ENCODE peak calls at places on chromosomes 5 and 9, in six cellular contexts. One of them, this sample, is unnamed.

GRCh38 chr5:903756-904096 is 11.0 kb downstream of the TRIP13 start:
- DNase-seq in HCT116: no peak
- DNase-seq in NT2/D1: no peak
- DNase-seq in K562: no peak
- DNase-seq in GM12878: no peak
- DNase-seq in HepG2: no peak
- DNase-seq in this sample: no peak

GRCh38 chr5:111829701-111830100 is 72.7 kb upstream of the NREP start:
- DNase-seq in HCT116: no peak
- DNase-seq in NT2/D1: no peak
- DNase-seq in K562: no peak
- DNase-seq in GM12878: no peak
- DNase-seq in HepG2: no peak
- DNase-seq in this sample: no peak

GRCh38 chr9:129686736-129687135 is 21.3 kb downstream of the PRRX2 start:
- DNase-seq in HCT116: no peak
- DNase-seq in NT2/D1: no peak
- DNase-seq in K562: no peak
- DNase-seq in GM12878: no peak
- DNase-seq in HepG2: no peak
- DNase-seq in this sample: no peak

GRCh38 chr5:179964015-179964414 is 56.3 kb upstream of the TBC1D9B start:
- DNase-seq in HCT116: no peak
- DNase-seq in NT2/D1: no peak
- DNase-seq in K562: no peak
- DNase-seq in GM12878: no peak
- DNase-seq in HepG2: no peak
- DNase-seq in this sample: no peak

GRCh38 chr5:75672616-75673015 is 44.6 kb downstream of the POC5 start:
- DNase-seq in HCT116: no peak
- DNase-seq in NT2/D1: no peak
- DNase-seq in K562: no peak
- DNase-seq in GM12878: no peak
- DNase-seq in HepG2: no peak
- DNase-seq in this sample: no peak

GRCh38 chr9:15086096-15087030 is 176.1 kb upstream of the FREM1 start:
- DNase-seq in HCT116: no peak
- DNase-seq in NT2/D1: no peak
- DNase-seq in K562: no peak
- DNase-seq in GM12878: no peak
- DNase-seq in HepG2: no peak
- DNase-seq in this sample: no peak

GRCh38 chr5:15821506-15821905 is 321.5 kb downstream of the FBXL7 start:
- DNase-seq in HCT116: no peak
- DNase-seq in NT2/D1: no peak
- DNase-seq in K562: no peak
- DNase-seq in GM12878: no peak
- DNase-seq in HepG2: no peak
- DNase-seq in this sample: no peak

GRCh38 chr5:115703514-115703913 is 77.7 kb upstream of the TMED7 start:
- DNase-seq in HCT116: no peak
- DNase-seq in NT2/D1: no peak
- DNase-seq in K562: no peak
- DNase-seq in GM12878: no peak
- DNase-seq in HepG2: no peak
- DNase-seq in this sample: no peak

GRCh38 chr5:85132269-85132668 is 747.6 kb upstream of the EDIL3 start:
- DNase-seq in HCT116: no peak
- DNase-seq in NT2/D1: no peak
- DNase-seq in K562: no peak
- DNase-seq in GM12878: no peak
- DNase-seq in HepG2: no peak
- DNase-seq in this sample: no peak

GRCh38 chr5:87997662-87998061 is 271.0 kb downstream of the TMEM161B start:
- DNase-seq in HCT116: no peak
- DNase-seq in NT2/D1: no peak
- DNase-seq in K562: no peak
- DNase-seq in GM12878: no peak
- DNase-seq in HepG2: peak; percentile 59
- DNase-seq in this sample: no peak

GRCh38 chr9:136080716-136081112 is 14.4 kb downstream of the NACC2 start:
- DNase-seq in HCT116: no peak
- DNase-seq in NT2/D1: no peak
- DNase-seq in K562: no peak
- DNase-seq in GM12878: no peak
- DNase-seq in HepG2: no peak
- DNase-seq in this sample: no peak

GRCh38 chr5:178279723-178280438 is 47.3 kb upstream of the PHYKPL start:
- DNase-seq in HCT116: peak; percentile 49
- DNase-seq in NT2/D1: peak; percentile 62
- DNase-seq in K562: peak; percentile 85
- DNase-seq in GM12878: no peak
- DNase-seq in HepG2: peak; percentile 59
- DNase-seq in this sample: peak; percentile 98

GRCh38 chr5:25862276-25862675 is 1176.1 kb downstream of the CDH9 start:
- DNase-seq in HCT116: no peak
- DNase-seq in NT2/D1: no peak
- DNase-seq in K562: peak; percentile 3
- DNase-seq in GM12878: no peak
- DNase-seq in HepG2: no peak
- DNase-seq in this sample: no peak

GRCh38 chr5:43484049-43484849 is 584 bp upstream of the TMEM267 start:
- DNase-seq in HCT116: peak; percentile 51
- DNase-seq in NT2/D1: peak; percentile 57
- DNase-seq in K562: peak; percentile 95
- DNase-seq in GM12878: peak; percentile 60
- DNase-seq in HepG2: peak; percentile 69
- DNase-seq in this sample: peak; percentile 47

GRCh38 chr5:86797677-86798076 is 179.9 kb downstream of the COX7C start:
- DNase-seq in HCT116: no peak
- DNase-seq in NT2/D1: peak; percentile 11
- DNase-seq in K562: no peak
- DNase-seq in GM12878: no peak
- DNase-seq in HepG2: no peak
- DNase-seq in this sample: no peak

GRCh38 chr5:36724429-36725332 is 118.3 kb downstream of the SLC1A3 start:
- DNase-seq in HCT116: no peak
- DNase-seq in NT2/D1: no peak
- DNase-seq in K562: peak; percentile 48
- DNase-seq in GM12878: peak; percentile 94
- DNase-seq in HepG2: no peak
- DNase-seq in this sample: no peak

GRCh38 chr5:139667730-139668063 is 19.5 kb downstream of the CXXC5 start:
- DNase-seq in HCT116: no peak
- DNase-seq in NT2/D1: no peak
- DNase-seq in K562: no peak
- DNase-seq in GM12878: no peak
- DNase-seq in HepG2: no peak
- DNase-seq in this sample: no peak

GRCh38 chr9:126860757-126861466 is 473 bp downstream of the ZBTB34 start:
- DNase-seq in HCT116: no peak
- DNase-seq in NT2/D1: no peak
- DNase-seq in K562: peak; percentile 49
- DNase-seq in GM12878: no peak
- DNase-seq in HepG2: no peak
- DNase-seq in this sample: no peak

GRCh38 chr9:33024966-33025571 is at the start of gene DNAJA1:
- DNase-seq in HCT116: peak; percentile 82
- DNase-seq in NT2/D1: peak; percentile 90
- DNase-seq in K562: peak; percentile 93
- DNase-seq in GM12878: peak; percentile 57
- DNase-seq in HepG2: peak; percentile 82
- DNase-seq in this sample: peak; percentile 60

GRCh38 chr9:16267336-16268036 is 603.0 kb downstream of the BNC2 start:
- DNase-seq in HCT116: no peak
- DNase-seq in NT2/D1: no peak
- DNase-seq in K562: no peak
- DNase-seq in GM12878: no peak
- DNase-seq in HepG2: peak; percentile 53
- DNase-seq in this sample: no peak

GRCh38 chr9:23702311-23702922 is 123.6 kb downstream of the ELAVL2 start:
- DNase-seq in HCT116: no peak
- DNase-seq in NT2/D1: no peak
- DNase-seq in K562: no peak
- DNase-seq in GM12878: no peak
- DNase-seq in HepG2: no peak
- DNase-seq in this sample: no peak

GRCh38 chr5:34543687-34544086 is 112.4 kb upstream of the RAI14 start:
- DNase-seq in HCT116: no peak
- DNase-seq in NT2/D1: no peak
- DNase-seq in K562: no peak
- DNase-seq in GM12878: no peak
- DNase-seq in HepG2: no peak
- DNase-seq in this sample: no peak

GRCh38 chr5:177309351-177310191 is 2.1 kb downstream of the MXD3 start:
- DNase-seq in HCT116: peak; percentile 81
- DNase-seq in NT2/D1: peak; percentile 57
- DNase-seq in K562: peak; percentile 90
- DNase-seq in GM12878: no peak
- DNase-seq in HepG2: peak; percentile 79
- DNase-seq in this sample: peak; percentile 90

GRCh38 chr5:134878403-134878802 is 4.2 kb downstream of the TXNDC15 start:
- DNase-seq in HCT116: no peak
- DNase-seq in NT2/D1: no peak
- DNase-seq in K562: no peak
- DNase-seq in GM12878: no peak
- DNase-seq in HepG2: no peak
- DNase-seq in this sample: no peak

GRCh38 chr9:88767504-88767790 is 223.8 kb upstream of the S1PR3 start:
- DNase-seq in HCT116: no peak
- DNase-seq in NT2/D1: no peak
- DNase-seq in K562: no peak
- DNase-seq in GM12878: no peak
- DNase-seq in HepG2: no peak
- DNase-seq in this sample: no peak

GRCh38 chr9:14910178-14910805 is at the start of gene FREM1:
- DNase-seq in HCT116: no peak
- DNase-seq in NT2/D1: peak; percentile 46
- DNase-seq in K562: peak; percentile 22
- DNase-seq in GM12878: no peak
- DNase-seq in HepG2: peak; percentile 55
- DNase-seq in this sample: peak; percentile 69

GRCh38 chr5:39092581-39093350 is 18.6 kb upstream of the RICTOR start:
- DNase-seq in HCT116: peak; percentile 41
- DNase-seq in NT2/D1: no peak
- DNase-seq in K562: no peak
- DNase-seq in GM12878: no peak
- DNase-seq in HepG2: no peak
- DNase-seq in this sample: no peak

GRCh38 chr5:7754997-7755596 is 95.8 kb downstream of the CFAP90 start:
- DNase-seq in HCT116: peak; percentile 41
- DNase-seq in NT2/D1: peak; percentile 42
- DNase-seq in K562: peak; percentile 78
- DNase-seq in GM12878: no peak
- DNase-seq in HepG2: peak; percentile 11
- DNase-seq in this sample: peak; percentile 56
- TF ChIP-seq ZNF274 in HCT116: no peak
- TF ChIP-seq ZNF274 in NT2/D1: no peak
- TF ChIP-seq ZNF274 in K562: no peak
- TF ChIP-seq ZNF274 in GM12878: no peak
- TF ChIP-seq ZNF274 in HepG2: no peak
- TF ChIP-seq ZNF274 in this sample: no peak

GRCh38 chr5:96691503-96692303 is 29.5 kb downstream of the CAST start:
- DNase-seq in HCT116: no peak
- DNase-seq in NT2/D1: no peak
- DNase-seq in K562: no peak
- DNase-seq in GM12878: no peak
- DNase-seq in HepG2: peak; percentile 42
- DNase-seq in this sample: no peak
- TF ChIP-seq ZNF274 in HCT116: no peak
- TF ChIP-seq ZNF274 in NT2/D1: no peak
- TF ChIP-seq ZNF274 in K562: no peak
- TF ChIP-seq ZNF274 in GM12878: no peak
- TF ChIP-seq ZNF274 in HepG2: no peak
- TF ChIP-seq ZNF274 in this sample: no peak

DNA sequence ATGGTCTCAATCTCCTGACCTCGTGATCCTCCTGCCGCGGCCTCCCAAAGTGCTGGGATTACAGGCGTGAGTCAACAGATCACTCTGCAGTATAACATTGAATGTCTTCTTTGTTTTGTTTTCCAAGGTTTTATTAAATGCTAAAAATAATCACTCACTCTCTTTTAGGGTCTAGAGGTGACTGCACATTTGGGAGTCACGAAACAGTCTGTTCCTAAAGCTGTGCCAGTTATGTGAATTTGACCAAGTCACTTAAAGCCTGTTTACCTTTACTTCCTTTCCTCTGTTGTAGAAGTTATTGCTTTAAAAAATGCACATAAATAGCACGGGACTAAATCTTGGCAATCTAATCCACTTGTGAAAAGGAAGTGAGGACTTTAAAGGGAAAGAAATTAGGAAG is 304.9 kb upstream of the PTGER4 start:
- DNase-seq in HCT116: no peak
- DNase-seq in NT2/D1: no peak
- DNase-seq in K562: no peak
- DNase-seq in GM12878: no peak
- DNase-seq in HepG2: no peak
- DNase-seq in this sample: no peak
- TF ChIP-seq ZNF274 in HCT116: no peak
- TF ChIP-seq ZNF274 in NT2/D1: no peak
- TF ChIP-seq ZNF274 in K562: no peak
- TF ChIP-seq ZNF274 in GM12878: no peak
- TF ChIP-seq ZNF274 in HepG2: no peak
- TF ChIP-seq ZNF274 in this sample: no peak

DNA sequence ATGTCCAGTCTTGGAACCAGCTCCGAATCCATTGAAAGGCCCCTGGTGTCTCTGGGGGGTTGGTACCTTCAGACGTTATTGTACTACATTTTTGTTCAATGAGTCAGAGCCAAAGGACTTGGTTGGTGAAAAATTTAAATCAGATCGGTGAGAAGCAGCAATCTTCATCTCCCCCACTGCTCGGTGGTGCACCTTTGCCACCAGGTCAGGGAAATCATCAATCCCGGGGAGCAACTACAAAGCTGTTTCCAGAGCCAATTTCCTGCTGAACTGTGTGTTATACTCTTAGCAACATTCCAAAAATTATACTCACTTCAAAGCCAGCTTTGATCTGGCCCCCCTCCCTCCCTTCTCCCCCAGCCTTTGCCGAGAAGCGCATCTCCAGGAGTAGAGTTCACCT is 375.2 kb upstream of the WWC1 start:
- DNase-seq in HCT116: no peak
- DNase-seq in NT2/D1: no peak
- DNase-seq in K562: no peak
- DNase-seq in GM12878: no peak
- DNase-seq in HepG2: no peak
- DNase-seq in this sample: no peak
- TF ChIP-seq ZNF274 in HCT116: no peak
- TF ChIP-seq ZNF274 in NT2/D1: no peak
- TF ChIP-seq ZNF274 in K562: no peak
- TF ChIP-seq ZNF274 in GM12878: no peak
- TF ChIP-seq ZNF274 in HepG2: no peak
- TF ChIP-seq ZNF274 in this sample: no peak

GRCh38 chr5:66896207-66896606 is 300.0 kb downstream of the MAST4 start:
- DNase-seq in HCT116: no peak
- DNase-seq in NT2/D1: no peak
- DNase-seq in K562: peak; percentile 16
- DNase-seq in GM12878: no peak
- DNase-seq in HepG2: no peak
- DNase-seq in this sample: no peak
- TF ChIP-seq ZNF274 in HCT116: no peak
- TF ChIP-seq ZNF274 in NT2/D1: no peak
- TF ChIP-seq ZNF274 in K562: no peak
- TF ChIP-seq ZNF274 in GM12878: no peak
- TF ChIP-seq ZNF274 in HepG2: no peak
- TF ChIP-seq ZNF274 in this sample: no peak

This sample was measured in H1.